ENCODE peak calls at places on chromosomes 7 and 10, in nine cellular contexts. One of them, this sample, is unnamed.

GRCh38 chr7:2049782-2050510 is 182.8 kb downstream of the MAD1L1 start:
- DNase-seq in NCI-H1436: no peak
- DNase-seq in right atrium auricular region: no peak
- DNase-seq in stimulated activated CD4-positive, alpha-beta T cell treated with anti-CD3 and anti-CD28 coated beads, Interleukin-2, amount 100 ng/mL, for 48 hours: no peak
- DNase-seq in uterus: no peak
- DNase-seq in sciatic nerve: peak
- DNase-seq in HS-27A: no peak
- DNase-seq in fibroblast of mammary gland: no peak
- DNase-seq in ACHN: no peak
- DNase-seq in this sample: no peak

GRCh38 chr10:70440296-70441160 is 953 bp downstream of the NODAL start:
- DNase-seq in NCI-H1436: no peak
- DNase-seq in right atrium auricular region: no peak
- DNase-seq in stimulated activated CD4-positive, alpha-beta T cell treated with anti-CD3 and anti-CD28 coated beads, Interleukin-2, amount 100 ng/mL, for 48 hours: no peak
- DNase-seq in uterus: no peak
- DNase-seq in sciatic nerve: no peak
- DNase-seq in HS-27A: no peak
- DNase-seq in fibroblast of mammary gland: no peak
- DNase-seq in ACHN: no peak
- DNase-seq in this sample: no peak

GRCh38 chr7:143002106-143002505 is 24.8 kb downstream of the OR9A2 start:
- DNase-seq in NCI-H1436: no peak
- DNase-seq in right atrium auricular region: no peak
- DNase-seq in stimulated activated CD4-positive, alpha-beta T cell treated with anti-CD3 and anti-CD28 coated beads, Interleukin-2, amount 100 ng/mL, for 48 hours: no peak
- DNase-seq in uterus: no peak
- DNase-seq in sciatic nerve: no peak
- DNase-seq in HS-27A: no peak
- DNase-seq in fibroblast of mammary gland: peak
- DNase-seq in ACHN: peak
- DNase-seq in this sample: no peak

GRCh38 chr10:92573798-92574544 is at the start of gene IDE:
- DNase-seq in NCI-H1436: peak
- DNase-seq in right atrium auricular region: peak
- DNase-seq in stimulated activated CD4-positive, alpha-beta T cell treated with anti-CD3 and anti-CD28 coated beads, Interleukin-2, amount 100 ng/mL, for 48 hours: peak
- DNase-seq in uterus: peak
- DNase-seq in sciatic nerve: peak
- DNase-seq in HS-27A: no peak
- DNase-seq in fibroblast of mammary gland: peak
- DNase-seq in ACHN: peak
- DNase-seq in this sample: peak

GRCh38 chr7:42272793-42273665 is 36.0 kb upstream of the GLI3 start:
- DNase-seq in NCI-H1436: no peak
- DNase-seq in right atrium auricular region: no peak
- DNase-seq in stimulated activated CD4-positive, alpha-beta T cell treated with anti-CD3 and anti-CD28 coated beads, Interleukin-2, amount 100 ng/mL, for 48 hours: no peak
- DNase-seq in uterus: no peak
- DNase-seq in sciatic nerve: no peak
- DNase-seq in HS-27A: no peak
- DNase-seq in fibroblast of mammary gland: peak
- DNase-seq in ACHN: peak
- DNase-seq in this sample: no peak

GRCh38 chr7:70693300-70693689 is 438.6 kb upstream of the GALNT17 start:
- DNase-seq in NCI-H1436: no peak
- DNase-seq in right atrium auricular region: no peak
- DNase-seq in stimulated activated CD4-positive, alpha-beta T cell treated with anti-CD3 and anti-CD28 coated beads, Interleukin-2, amount 100 ng/mL, for 48 hours: no peak
- DNase-seq in uterus: no peak
- DNase-seq in sciatic nerve: no peak
- DNase-seq in HS-27A: no peak
- DNase-seq in fibroblast of mammary gland: peak
- DNase-seq in ACHN: no peak
- DNase-seq in this sample: peak

GRCh38 chr7:98240961-98241673 is 10.9 kb downstream of the TECPR1 start:
- DNase-seq in NCI-H1436: no peak
- DNase-seq in right atrium auricular region: no peak
- DNase-seq in stimulated activated CD4-positive, alpha-beta T cell treated with anti-CD3 and anti-CD28 coated beads, Interleukin-2, amount 100 ng/mL, for 48 hours: peak
- DNase-seq in uterus: no peak
- DNase-seq in sciatic nerve: no peak
- DNase-seq in HS-27A: no peak
- DNase-seq in fibroblast of mammary gland: peak
- DNase-seq in ACHN: peak
- DNase-seq in this sample: no peak

GRCh38 chr10:123011987-123012386 is 3.2 kb downstream of the ACADSB start:
- DNase-seq in NCI-H1436: no peak
- DNase-seq in right atrium auricular region: no peak
- DNase-seq in stimulated activated CD4-positive, alpha-beta T cell treated with anti-CD3 and anti-CD28 coated beads, Interleukin-2, amount 100 ng/mL, for 48 hours: no peak
- DNase-seq in uterus: no peak
- DNase-seq in sciatic nerve: no peak
- DNase-seq in HS-27A: no peak
- DNase-seq in fibroblast of mammary gland: no peak
- DNase-seq in ACHN: no peak
- DNase-seq in this sample: no peak

GRCh38 chr10:100792544-100792943 is 47.2 kb downstream of the PAX2 start:
- DNase-seq in NCI-H1436: no peak
- DNase-seq in right atrium auricular region: no peak
- DNase-seq in stimulated activated CD4-positive, alpha-beta T cell treated with anti-CD3 and anti-CD28 coated beads, Interleukin-2, amount 100 ng/mL, for 48 hours: no peak
- DNase-seq in uterus: no peak
- DNase-seq in sciatic nerve: no peak
- DNase-seq in HS-27A: no peak
- DNase-seq in fibroblast of mammary gland: no peak
- DNase-seq in ACHN: no peak
- DNase-seq in this sample: no peak

GRCh38 chr10:62374862-62375710 is 917 bp downstream of the ZNF365 start:
- DNase-seq in NCI-H1436: no peak
- DNase-seq in right atrium auricular region: no peak
- DNase-seq in stimulated activated CD4-positive, alpha-beta T cell treated with anti-CD3 and anti-CD28 coated beads, Interleukin-2, amount 100 ng/mL, for 48 hours: no peak
- DNase-seq in uterus: no peak
- DNase-seq in sciatic nerve: no peak
- DNase-seq in HS-27A: no peak
- DNase-seq in fibroblast of mammary gland: peak
- DNase-seq in ACHN: no peak
- DNase-seq in this sample: no peak

GRCh38 chr10:59342723-59343122 is 19.6 kb downstream of the FAM13C start:
- DNase-seq in NCI-H1436: no peak
- DNase-seq in right atrium auricular region: no peak
- DNase-seq in stimulated activated CD4-positive, alpha-beta T cell treated with anti-CD3 and anti-CD28 coated beads, Interleukin-2, amount 100 ng/mL, for 48 hours: no peak
- DNase-seq in uterus: no peak
- DNase-seq in sciatic nerve: no peak
- DNase-seq in HS-27A: no peak
- DNase-seq in fibroblast of mammary gland: no peak
- DNase-seq in ACHN: no peak
- DNase-seq in this sample: no peak

GRCh38 chr7:8277394-8277982 is 15.5 kb upstream of the ICA1 start:
- DNase-seq in NCI-H1436: no peak
- DNase-seq in right atrium auricular region: no peak
- DNase-seq in stimulated activated CD4-positive, alpha-beta T cell treated with anti-CD3 and anti-CD28 coated beads, Interleukin-2, amount 100 ng/mL, for 48 hours: no peak
- DNase-seq in uterus: no peak
- DNase-seq in sciatic nerve: no peak
- DNase-seq in HS-27A: no peak
- DNase-seq in fibroblast of mammary gland: no peak
- DNase-seq in ACHN: peak
- DNase-seq in this sample: no peak

GRCh38 chr10:115171392-115171960 is 78.3 kb downstream of the ATRNL1 start:
- DNase-seq in NCI-H1436: no peak
- DNase-seq in right atrium auricular region: no peak
- DNase-seq in stimulated activated CD4-positive, alpha-beta T cell treated with anti-CD3 and anti-CD28 coated beads, Interleukin-2, amount 100 ng/mL, for 48 hours: no peak
- DNase-seq in uterus: no peak
- DNase-seq in sciatic nerve: no peak
- DNase-seq in HS-27A: no peak
- DNase-seq in fibroblast of mammary gland: peak
- DNase-seq in ACHN: peak
- DNase-seq in this sample: no peak

GRCh38 chr7:69961396-69961795 is 363.1 kb downstream of the AUTS2 start:
- DNase-seq in NCI-H1436: no peak
- DNase-seq in right atrium auricular region: no peak
- DNase-seq in stimulated activated CD4-positive, alpha-beta T cell treated with anti-CD3 and anti-CD28 coated beads, Interleukin-2, amount 100 ng/mL, for 48 hours: no peak
- DNase-seq in uterus: no peak
- DNase-seq in sciatic nerve: no peak
- DNase-seq in HS-27A: no peak
- DNase-seq in fibroblast of mammary gland: no peak
- DNase-seq in ACHN: no peak
- DNase-seq in this sample: no peak

GRCh38 chr10:66629976-66630375 is 295.9 kb upstream of the LRRTM3 start:
- DNase-seq in NCI-H1436: no peak
- DNase-seq in right atrium auricular region: no peak
- DNase-seq in stimulated activated CD4-positive, alpha-beta T cell treated with anti-CD3 and anti-CD28 coated beads, Interleukin-2, amount 100 ng/mL, for 48 hours: no peak
- DNase-seq in uterus: no peak
- DNase-seq in sciatic nerve: no peak
- DNase-seq in HS-27A: no peak
- DNase-seq in fibroblast of mammary gland: no peak
- DNase-seq in ACHN: no peak
- DNase-seq in this sample: no peak

GRCh38 chr10:100978121-100978895 is 9.0 kb downstream of the MRPL43 start:
- DNase-seq in NCI-H1436: no peak
- DNase-seq in right atrium auricular region: no peak
- DNase-seq in stimulated activated CD4-positive, alpha-beta T cell treated with anti-CD3 and anti-CD28 coated beads, Interleukin-2, amount 100 ng/mL, for 48 hours: no peak
- DNase-seq in uterus: peak
- DNase-seq in sciatic nerve: peak
- DNase-seq in HS-27A: no peak
- DNase-seq in fibroblast of mammary gland: no peak
- DNase-seq in ACHN: no peak
- DNase-seq in this sample: no peak

GRCh38 chr7:88020953-88021650 is 87.1 kb downstream of the ADAM22 start:
- DNase-seq in NCI-H1436: no peak
- DNase-seq in right atrium auricular region: no peak
- DNase-seq in stimulated activated CD4-positive, alpha-beta T cell treated with anti-CD3 and anti-CD28 coated beads, Interleukin-2, amount 100 ng/mL, for 48 hours: no peak
- DNase-seq in uterus: no peak
- DNase-seq in sciatic nerve: no peak
- DNase-seq in HS-27A: no peak
- DNase-seq in fibroblast of mammary gland: peak
- DNase-seq in ACHN: peak
- DNase-seq in this sample: no peak

GRCh38 chr7:71255537-71256178 is 123.7 kb downstream of the GALNT17 start:
- DNase-seq in NCI-H1436: no peak
- DNase-seq in right atrium auricular region: no peak
- DNase-seq in stimulated activated CD4-positive, alpha-beta T cell treated with anti-CD3 and anti-CD28 coated beads, Interleukin-2, amount 100 ng/mL, for 48 hours: no peak
- DNase-seq in uterus: no peak
- DNase-seq in sciatic nerve: no peak
- DNase-seq in HS-27A: no peak
- DNase-seq in fibroblast of mammary gland: no peak
- DNase-seq in ACHN: no peak
- DNase-seq in this sample: no peak

GRCh38 chr7:150412016-150412415 is 32.9 kb downstream of the ZNF775 start:
- DNase-seq in NCI-H1436: no peak
- DNase-seq in right atrium auricular region: no peak
- DNase-seq in stimulated activated CD4-positive, alpha-beta T cell treated with anti-CD3 and anti-CD28 coated beads, Interleukin-2, amount 100 ng/mL, for 48 hours: no peak
- DNase-seq in uterus: no peak
- DNase-seq in sciatic nerve: peak
- DNase-seq in HS-27A: no peak
- DNase-seq in fibroblast of mammary gland: no peak
- DNase-seq in ACHN: no peak
- DNase-seq in this sample: peak

GRCh38 chr10:61286695-61287094 is 166.5 kb downstream of the TMEM26 start:
- DNase-seq in NCI-H1436: no peak
- DNase-seq in right atrium auricular region: no peak
- DNase-seq in stimulated activated CD4-positive, alpha-beta T cell treated with anti-CD3 and anti-CD28 coated beads, Interleukin-2, amount 100 ng/mL, for 48 hours: no peak
- DNase-seq in uterus: no peak
- DNase-seq in sciatic nerve: no peak
- DNase-seq in HS-27A: no peak
- DNase-seq in fibroblast of mammary gland: no peak
- DNase-seq in ACHN: no peak
- DNase-seq in this sample: no peak

GRCh38 chr7:128841171-128841690 is 11.0 kb downstream of the FLNC start:
- DNase-seq in NCI-H1436: no peak
- DNase-seq in right atrium auricular region: no peak
- DNase-seq in stimulated activated CD4-positive, alpha-beta T cell treated with anti-CD3 and anti-CD28 coated beads, Interleukin-2, amount 100 ng/mL, for 48 hours: no peak
- DNase-seq in uterus: no peak
- DNase-seq in sciatic nerve: peak
- DNase-seq in HS-27A: no peak
- DNase-seq in fibroblast of mammary gland: no peak
- DNase-seq in ACHN: no peak
- DNase-seq in this sample: peak

GRCh38 chr7:106542550-106543220 is 118.3 kb downstream of the CCDC71L start:
- DNase-seq in NCI-H1436: peak
- DNase-seq in right atrium auricular region: peak
- DNase-seq in stimulated activated CD4-positive, alpha-beta T cell treated with anti-CD3 and anti-CD28 coated beads, Interleukin-2, amount 100 ng/mL, for 48 hours: peak
- DNase-seq in uterus: peak
- DNase-seq in sciatic nerve: peak
- DNase-seq in HS-27A: peak
- DNase-seq in fibroblast of mammary gland: peak
- DNase-seq in ACHN: peak
- DNase-seq in this sample: peak

GRCh38 chr7:121447191-121447920 is 51.2 kb upstream of the FAM3C start:
- DNase-seq in NCI-H1436: no peak
- DNase-seq in right atrium auricular region: peak
- DNase-seq in stimulated activated CD4-positive, alpha-beta T cell treated with anti-CD3 and anti-CD28 coated beads, Interleukin-2, amount 100 ng/mL, for 48 hours: no peak
- DNase-seq in uterus: peak
- DNase-seq in sciatic nerve: no peak
- DNase-seq in HS-27A: no peak
- DNase-seq in fibroblast of mammary gland: peak
- DNase-seq in ACHN: no peak
- DNase-seq in this sample: peak

GRCh38 chr7:55557666-55558188 is 14.6 kb downstream of the VOPP1 start:
- DNase-seq in NCI-H1436: no peak
- DNase-seq in right atrium auricular region: no peak
- DNase-seq in stimulated activated CD4-positive, alpha-beta T cell treated with anti-CD3 and anti-CD28 coated beads, Interleukin-2, amount 100 ng/mL, for 48 hours: no peak
- DNase-seq in uterus: no peak
- DNase-seq in sciatic nerve: no peak
- DNase-seq in HS-27A: no peak
- DNase-seq in fibroblast of mammary gland: no peak
- DNase-seq in ACHN: no peak
- DNase-seq in this sample: no peak

GRCh38 chr7:128053023-128053422 is 21.8 kb upstream of the LRRC4 start:
- DNase-seq in NCI-H1436: peak
- DNase-seq in right atrium auricular region: no peak
- DNase-seq in stimulated activated CD4-positive, alpha-beta T cell treated with anti-CD3 and anti-CD28 coated beads, Interleukin-2, amount 100 ng/mL, for 48 hours: no peak
- DNase-seq in uterus: no peak
- DNase-seq in sciatic nerve: no peak
- DNase-seq in HS-27A: no peak
- DNase-seq in fibroblast of mammary gland: peak
- DNase-seq in ACHN: peak
- DNase-seq in this sample: no peak

GRCh38 chr10:33238643-33239042 is 95.8 kb downstream of the NRP1 start:
- DNase-seq in NCI-H1436: no peak
- DNase-seq in right atrium auricular region: no peak
- DNase-seq in stimulated activated CD4-positive, alpha-beta T cell treated with anti-CD3 and anti-CD28 coated beads, Interleukin-2, amount 100 ng/mL, for 48 hours: no peak
- DNase-seq in uterus: no peak
- DNase-seq in sciatic nerve: no peak
- DNase-seq in HS-27A: no peak
- DNase-seq in fibroblast of mammary gland: peak
- DNase-seq in ACHN: peak
- DNase-seq in this sample: no peak

GRCh38 chr7:90483236-90483635 is 13.8 kb downstream of the PTTG1IP2 start:
- DNase-seq in NCI-H1436: no peak
- DNase-seq in right atrium auricular region: no peak
- DNase-seq in stimulated activated CD4-positive, alpha-beta T cell treated with anti-CD3 and anti-CD28 coated beads, Interleukin-2, amount 100 ng/mL, for 48 hours: no peak
- DNase-seq in uterus: no peak
- DNase-seq in sciatic nerve: no peak
- DNase-seq in HS-27A: no peak
- DNase-seq in fibroblast of mammary gland: peak
- DNase-seq in ACHN: no peak
- DNase-seq in this sample: no peak

GRCh38 chr10:74921744-74922143 is 95.3 kb downstream of the KAT6B start:
- DNase-seq in NCI-H1436: no peak
- DNase-seq in right atrium auricular region: no peak
- DNase-seq in stimulated activated CD4-positive, alpha-beta T cell treated with anti-CD3 and anti-CD28 coated beads, Interleukin-2, amount 100 ng/mL, for 48 hours: no peak
- DNase-seq in uterus: no peak
- DNase-seq in sciatic nerve: no peak
- DNase-seq in HS-27A: no peak
- DNase-seq in fibroblast of mammary gland: peak
- DNase-seq in ACHN: no peak
- DNase-seq in this sample: no peak

GRCh38 chr10:71585579-71586092 is 133.9 kb downstream of the C10orf105 start:
- DNase-seq in NCI-H1436: no peak
- DNase-seq in right atrium auricular region: no peak
- DNase-seq in stimulated activated CD4-positive, alpha-beta T cell treated with anti-CD3 and anti-CD28 coated beads, Interleukin-2, amount 100 ng/mL, for 48 hours: no peak
- DNase-seq in uterus: no peak
- DNase-seq in sciatic nerve: no peak
- DNase-seq in HS-27A: no peak
- DNase-seq in fibroblast of mammary gland: no peak
- DNase-seq in ACHN: no peak
- DNase-seq in this sample: no peak

GRCh38 chr7:75951506-75951905 is 36.6 kb downstream of the POR start:
- DNase-seq in NCI-H1436: no peak
- DNase-seq in right atrium auricular region: peak
- DNase-seq in stimulated activated CD4-positive, alpha-beta T cell treated with anti-CD3 and anti-CD28 coated beads, Interleukin-2, amount 100 ng/mL, for 48 hours: no peak
- DNase-seq in uterus: no peak
- DNase-seq in sciatic nerve: no peak
- DNase-seq in HS-27A: no peak
- DNase-seq in fibroblast of mammary gland: peak
- DNase-seq in ACHN: no peak
- DNase-seq in this sample: no peak

GRCh38 chr10:101301111-101301731 is 52.7 kb upstream of the BTRC start:
- DNase-seq in NCI-H1436: peak
- DNase-seq in right atrium auricular region: no peak
- DNase-seq in stimulated activated CD4-positive, alpha-beta T cell treated with anti-CD3 and anti-CD28 coated beads, Interleukin-2, amount 100 ng/mL, for 48 hours: peak
- DNase-seq in uterus: no peak
- DNase-seq in sciatic nerve: no peak
- DNase-seq in HS-27A: peak
- DNase-seq in fibroblast of mammary gland: peak
- DNase-seq in ACHN: peak
- DNase-seq in this sample: peak